ENCODE peak calls at places on chromosome 13, in five cellular contexts. L is ascending aorta, E is left ventricle myocardium inferior, V is BE2C, S is choroid plexus epithelial cell. K is an unnamed sample.

GRCh38 chr13:64428196-64428595 is 2801.9 kb downstream of the PCDH9 start:
- DNase-seq in L (no peak), E (no peak), V (no peak), S (no peak), K (peak; percentile 21)

GRCh38 chr13:48153186-48153585 is 58.3 kb upstream of the MED4 start:
- DNase-seq in L (no peak), E (no peak), V (no peak), S (no peak), K (no peak)

GRCh38 chr13:110872034-110872767 is 42.7 kb downstream of the ANKRD10 start:
- DNase-seq in L (no peak), E (no peak), V (no peak), S (peak; percentile 23), K (no peak)

GRCh38 chr13:112953591-112954487 is 15.2 kb upstream of the MCF2L start:
- DNase-seq in L (no peak), E (no peak), V (no peak), S (no peak), K (no peak)

GRCh38 chr13:32409561-32410440 is 18.1 kb downstream of the N4BP2L1 start:
- DNase-seq in L (no peak), E (peak; percentile 42), V (peak; percentile 17), S (peak; percentile 85), K (peak; percentile 63)

GRCh38 chr13:40164137-40164536 is 502.3 kb downstream of the FOXO1 start:
- DNase-seq in L (no peak), E (no peak), V (no peak), S (peak; percentile 69), K (no peak)

GRCh38 chr13:113979791-113980471 is 6.1 kb upstream of the C13orf46 start:
- DNase-seq in L (no peak), E (no peak), V (no peak), S (no peak), K (no peak)

GRCh38 chr13:110807546-110807945 is 94.0 kb downstream of the ING1 start:
- DNase-seq in L (no peak), E (no peak), V (no peak), S (no peak), K (no peak)

GRCh38 chr13:37173214-37173613 is 67.8 kb upstream of the CSNK1A1L start:
- DNase-seq in L (no peak), E (no peak), V (no peak), S (peak; percentile 82), K (peak; percentile 82)

GRCh38 chr13:91058066-91058465 is 289.4 kb upstream of the MIR17HG start:
- DNase-seq in L (no peak), E (no peak), V (no peak), S (peak; percentile 40), K (peak; percentile 39)

GRCh38 chr13:112877066-112877465 is 91.9 kb upstream of the MCF2L start:
- DNase-seq in L (no peak), E (peak; percentile 7), V (no peak), S (no peak), K (no peak)

GRCh38 chr13:32846020-32846451 is 170.2 kb upstream of the KL start:
- DNase-seq in L (no peak), E (no peak), V (no peak), S (no peak), K (no peak)

GRCh38 chr13:41720839-41721561 is 239.9 kb downstream of the VWA8 start:
- DNase-seq in L (no peak), E (no peak), V (no peak), S (no peak), K (no peak)
- H3K4me3 ChIP-seq in L (no peak overlapping the region), E (no peak overlapping the region), V (no peak overlapping the region), S (no peak overlapping the region), K (no peak overlapping the region)

GRCh38 chr13:94583926-94584325 is 12.0 kb downstream of the TGDS start:
- DNase-seq in L (no peak), E (no peak), V (no peak), S (no peak), K (no peak)

DNA sequence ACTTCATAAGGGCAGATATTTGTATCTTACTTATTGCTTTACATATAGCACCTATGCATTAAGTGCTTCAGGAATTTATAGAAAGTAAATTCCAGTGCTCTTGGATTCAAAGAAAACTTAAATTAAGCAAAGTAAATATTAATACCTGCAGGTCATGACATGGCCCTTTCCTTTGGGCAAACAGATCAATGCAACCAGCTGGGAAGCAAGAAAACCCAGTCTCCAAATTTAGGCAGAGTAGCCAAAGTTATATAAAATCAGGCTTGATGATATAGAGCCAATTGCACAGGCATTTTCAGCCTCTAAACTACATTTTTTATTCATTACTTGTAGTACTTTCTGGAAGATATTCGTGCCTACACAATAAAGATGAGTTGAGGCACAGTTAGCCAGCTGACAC is 16.9 kb downstream of the TGDS start:
- DNase-seq in L (no peak), E (no peak), V (no peak), S (no peak), K (no peak)
- TF ChIP-seq CTCF in L (no peak), E (no peak), V (no peak), S (no peak), K (no peak)

GRCh38 chr13:27795718-27796019 is 3.4 kb downstream of the GSX1 start:
- DNase-seq in L (no peak), E (no peak), V (no peak), S (no peak), K (no peak)

GRCh38 chr13:27794075-27794691 is 1.9 kb downstream of the GSX1 start:
- DNase-seq in L (no peak), E (no peak), V (no peak), S (no peak), K (no peak)

GRCh38 chr13:27793377-27794074 is 1.2 kb downstream of the GSX1 start:
- DNase-seq in L (no peak), E (no peak), V (no peak), S (no peak), K (no peak)

GRCh38 chr13:27796544-27797227 is 4.4 kb downstream of the GSX1 start:
- DNase-seq in L (no peak), E (no peak), V (no peak), S (no peak), K (no peak)

GRCh38 chr13:27794921-27795717 is 2.8 kb downstream of the GSX1 start:
- DNase-seq in L (no peak), E (no peak), V (no peak), S (no peak), K (no peak)
- H3K4me3 ChIP-seq in L (no peak overlapping the region), E (no peak overlapping the region), V (no peak overlapping the region), S (no peak overlapping the region), K (no peak overlapping the region)

GRCh38 chr13:107681611-107682010 is 533.7 kb downstream of the LIG4 start:
- DNase-seq in L (no peak), E (no peak), V (peak; percentile 38), S (no peak), K (no peak)

GRCh38 chr13:107680115-107680514 is 535.2 kb downstream of the LIG4 start:
- DNase-seq in L (no peak), E (no peak), V (peak; percentile 32), S (peak; percentile 51), K (peak; percentile 3)

GRCh38 chr13:107675847-107676550 is 539.3 kb downstream of the LIG4 start:
- DNase-seq in L (no peak), E (no peak), V (no peak), S (no peak), K (no peak)

DNA sequence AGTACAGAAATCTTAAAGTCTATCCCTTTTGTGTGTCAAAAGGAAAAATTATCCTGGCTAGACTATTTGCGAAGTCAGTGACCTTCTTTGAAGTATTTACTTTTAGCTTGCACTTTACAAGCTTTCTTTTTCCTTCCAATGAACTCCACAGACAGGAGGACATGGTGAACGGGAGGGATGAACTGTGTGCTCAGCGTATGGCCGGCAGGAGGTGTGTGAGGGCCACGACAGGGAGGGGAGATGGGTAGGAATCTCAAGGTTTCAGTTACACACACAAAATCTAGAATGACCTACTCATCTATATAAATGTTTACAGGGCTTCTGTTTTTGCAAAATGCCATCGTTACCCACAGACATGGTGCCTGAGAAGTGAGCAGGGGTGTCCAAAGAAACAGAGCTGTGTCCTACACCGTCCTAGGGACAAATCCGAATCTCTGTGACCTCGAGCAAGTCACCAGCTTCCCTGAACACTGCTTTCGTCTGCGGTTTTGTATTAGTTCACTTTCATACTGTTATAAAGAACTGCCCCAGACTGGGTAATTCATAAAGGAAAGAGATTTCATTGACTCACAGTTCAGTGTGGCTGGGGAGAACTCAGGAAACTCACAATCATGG is 537.2 kb downstream of the LIG4 start:
- DNase-seq in L (no peak), E (no peak), V (peak; percentile 48), S (peak; percentile 60), K (no peak)
- TF ChIP-seq CTCF in L (no peak), E (no peak), V (peak; percentile 61), S (peak; percentile 67), K (peak; percentile 23)

GRCh38 chr13:23470706-23471610 is 37.5 kb upstream of the SACS start:
- DNase-seq in L (no peak), E (no peak), V (no peak), S (no peak), K (no peak)

GRCh38 chr13:23472189-23472588 is 38.7 kb upstream of the SACS start:
- DNase-seq in L (no peak), E (no peak), V (no peak), S (no peak), K (no peak)

GRCh38 chr13:23468811-23469210 is 35.3 kb upstream of the SACS start:
- DNase-seq in L (no peak), E (no peak), V (peak; percentile 66), S (no peak), K (no peak)

GRCh38 chr13:23467932-23468278 is 34.4 kb upstream of the SACS start:
- DNase-seq in L (no peak), E (no peak), V (no peak), S (no peak), K (no peak)

DNA sequence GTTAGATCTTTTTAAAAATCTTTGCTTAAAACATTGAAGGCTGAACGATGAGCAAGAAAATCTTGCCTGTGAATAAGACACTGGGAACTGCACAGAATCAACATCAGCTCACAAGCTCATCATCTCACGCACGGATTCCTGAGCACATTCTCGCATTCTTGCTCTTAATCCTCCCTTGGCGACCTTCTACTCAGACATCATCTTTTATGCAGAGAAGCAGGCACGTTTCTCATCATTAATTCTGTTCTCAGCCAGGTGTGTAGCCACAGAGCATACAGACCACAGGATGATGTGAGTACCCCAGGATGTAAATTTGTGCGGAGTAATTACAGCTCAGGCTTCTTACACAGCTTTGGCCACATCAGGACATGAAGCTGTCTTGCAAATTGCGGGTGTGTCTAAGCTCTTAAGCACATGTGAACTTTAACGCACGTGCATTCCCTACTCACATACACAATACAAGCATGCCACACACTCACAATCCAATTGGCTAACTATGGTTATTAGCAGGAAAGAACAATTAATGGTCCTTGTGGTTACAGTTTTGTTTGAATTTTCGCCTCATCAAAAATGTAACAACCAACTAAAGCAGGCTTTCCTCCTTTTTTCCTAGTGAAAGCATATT is 36.5 kb upstream of the SACS start:
- DNase-seq in L (no peak), E (no peak), V (no peak), S (peak; percentile 39), K (peak; percentile 38)
- H3K4me3 ChIP-seq in L (no peak overlapping the region), E (no peak overlapping the region), V (no peak overlapping the region), S (no peak overlapping the region), K (no peak overlapping the region)

GRCh38 chr13:102726430-102726829 is 31.6 kb upstream of the METTL21C start:
- DNase-seq in L (no peak), E (no peak), V (no peak), S (peak; percentile 28), K (peak; percentile 0)
- TF ChIP-seq CTCF in L (no peak), E (no peak), V (peak; percentile 21), S (peak; percentile 14), K (no peak)

K was measured in astrocyte of the spinal cord.